ENCODE peak calls at places on chromosomes 7 and 10, in nine cellular contexts. K is right lobe of liver; J is putamen; T is mucosa of gallbladder; E is activated CD4-positive, alpha-beta T cell treated with anti-CD3 and anti-CD28 coated beads for 24 hours; O is body of pancreas; D is globus pallidus; N is left cardiac atrium; I is BJ. S is an unnamed sample.

GRCh38 chr7:1395211-1396070 is 63.8 kb downstream of the MICALL2 start:
- DNase-seq in K (no peak), J (no peak), T (no peak), E (no peak), O (no peak), D (no peak), N (no peak), I (no peak), S (no peak)

GRCh38 chr7:34187908-34188307 is 282.6 kb downstream of the BMPER start:
- DNase-seq in K (no peak), J (no peak), T (no peak), E (no peak), O (no peak), D (no peak), N (no peak), I (no peak), S (no peak)

GRCh38 chr10:97498841-97499560 is at the start of gene UBTD1:
- DNase-seq in K (peak), J (peak), T (peak), E (peak), O (peak), D (peak), N (peak), I (no peak), S (peak)

GRCh38 chr10:8060010-8060703 is 5.7 kb downstream of the GATA3 start:
- DNase-seq in K (no peak), J (no peak), T (no peak), E (no peak), O (no peak), D (no peak), N (no peak), I (peak), S (no peak)

GRCh38 chr10:30784521-30784895 is 155.0 kb upstream of the LYZL2 start:
- DNase-seq in K (no peak), J (no peak), T (no peak), E (no peak), O (no peak), D (peak), N (no peak), I (no peak), S (no peak)

GRCh38 chr7:5703572-5704533 is 77.6 kb downstream of the RNF216 start:
- DNase-seq in K (no peak), J (no peak), T (no peak), E (no peak), O (no peak), D (peak), N (no peak), I (no peak), S (no peak)

GRCh38 chr10:71714055-71714454 is 5.5 kb downstream of the C10orf105 start:
- DNase-seq in K (no peak), J (no peak), T (no peak), E (no peak), O (no peak), D (no peak), N (no peak), I (no peak), S (no peak)

GRCh38 chr10:112229901-112230300 is 46.3 kb upstream of the GPAM start:
- DNase-seq in K (no peak), J (no peak), T (no peak), E (no peak), O (no peak), D (no peak), N (no peak), I (no peak), S (no peak)

GRCh38 chr10:78255796-78256638 is 222.4 kb downstream of the RPS24 start:
- DNase-seq in K (no peak), J (peak), T (peak), E (no peak), O (peak), D (no peak), N (peak), I (peak), S (no peak)

GRCh38 chr10:32971536-32972091 is 13.6 kb upstream of the ITGB1 start:
- DNase-seq in K (no peak), J (no peak), T (no peak), E (no peak), O (peak), D (no peak), N (no peak), I (no peak), S (no peak)

GRCh38 chr7:45215611-45216062 is 58.0 kb downstream of the RAMP3 start:
- DNase-seq in K (no peak), J (no peak), T (no peak), E (no peak), O (peak), D (no peak), N (no peak), I (no peak), S (no peak)

GRCh38 chr7:44802418-44803025 is 6.0 kb downstream of the PPIA start:
- DNase-seq in K (no peak), J (no peak), T (no peak), E (no peak), O (no peak), D (no peak), N (no peak), I (no peak), S (no peak)

GRCh38 chr7:134414109-134414508 is 44.8 kb downstream of the AKR1B1 start:
- DNase-seq in K (no peak), J (no peak), T (no peak), E (no peak), O (no peak), D (no peak), N (no peak), I (no peak), S (no peak)

GRCh38 chr7:20114463-20114862 is 102.7 kb downstream of the MACC1 start:
- DNase-seq in K (no peak), J (peak), T (peak), E (no peak), O (peak), D (peak), N (no peak), I (no peak), S (no peak)

GRCh38 chr10:76874151-76874550 is 763.5 kb downstream of the KCNMA1 start:
- DNase-seq in K (no peak), J (no peak), T (no peak), E (no peak), O (peak), D (no peak), N (peak), I (no peak), S (no peak)

GRCh38 chr7:100588438-100588837 is 2.3 kb downstream of the FBXO24 start:
- DNase-seq in K (no peak), J (no peak), T (no peak), E (no peak), O (no peak), D (no peak), N (no peak), I (no peak), S (no peak)

GRCh38 chr10:97861924-97862323 is 12.3 kb downstream of the GOLGA7B start:
- DNase-seq in K (no peak), J (no peak), T (peak), E (no peak), O (peak), D (no peak), N (no peak), I (no peak), S (no peak)